ENCODE peak calls at places on chromosomes 13 and 19, in five cellular contexts. C, O, Q, G and U are unnamed samples.

GRCh38 chr19:29626386-29626785 is 20.3 kb downstream of the POP4 start:
- DNase-seq in C (no peak), O (no peak), Q (no peak), G (no peak), U (no peak)

GRCh38 chr13:20195846-20196245 is 3.1 kb upstream of the GJB2 start:
- DNase-seq in C (no peak), O (no peak), Q (no peak), G (no peak), U (no peak)

GRCh38 chr19:33677745-33678426 is 56.1 kb downstream of the CHST8 start:
- DNase-seq in C (no peak), O (peak; percentile 19), Q (peak; percentile 23), G (peak; percentile 56), U (peak; percentile 78)

GRCh38 chr13:38636756-38637155 is 50.1 kb upstream of the FREM2 start:
- DNase-seq in C (no peak), O (peak; percentile 27), Q (no peak), G (no peak), U (no peak)

GRCh38 chr19:20423381-20424207 is 142.0 kb downstream of the ZNF737 start:
- DNase-seq in C (peak; percentile 7), O (peak; percentile 87), Q (peak; percentile 31), G (peak; percentile 34), U (no peak)

GRCh38 chr13:111967572-111968201 is 99.3 kb upstream of the SOX1 start:
- DNase-seq in C (no peak), O (no peak), Q (no peak), G (no peak), U (no peak)

GRCh38 chr19:33295621-33296472 is 6.5 kb downstream of the CEBPA start:
- DNase-seq in C (no peak), O (no peak), Q (no peak), G (no peak), U (no peak)

GRCh38 chr13:27489456-27489855 is 39.1 kb upstream of the MTIF3 start:
- DNase-seq in C (no peak), O (no peak), Q (no peak), G (no peak), U (no peak)

GRCh38 chr19:5672708-5673459 is 7.4 kb downstream of the MICOS13 start:
- DNase-seq in C (no peak), O (no peak), Q (no peak), G (no peak), U (no peak)

GRCh38 chr13:108983273-108983672 is 353.9 kb downstream of the MYO16 start:
- DNase-seq in C (no peak), O (no peak), Q (no peak), G (no peak), U (no peak)

GRCh38 chr13:66414196-66414800 is 815.8 kb downstream of the PCDH9 start:
- DNase-seq in C (no peak), O (no peak), Q (no peak), G (no peak), U (no peak)

GRCh38 chr13:35957174-35957867 is 173.9 kb downstream of the DCLK1 start:
- DNase-seq in C (peak; percentile 50), O (no peak), Q (no peak), G (no peak), U (no peak)

GRCh38 chr13:105655046-105655445 is 880.4 kb downstream of the EFNB2 start:
- DNase-seq in C (peak; percentile 74), O (no peak), Q (no peak), G (no peak), U (no peak)

GRCh38 chr19:13830761-13831481 is 35.7 kb downstream of the ZSWIM4 start:
- DNase-seq in C (no peak), O (no peak), Q (no peak), G (no peak), U (no peak)

GRCh38 chr13:103004790-103005307 is 61.4 kb downstream of the SLC10A2 start:
- DNase-seq in C (no peak), O (no peak), Q (no peak), G (no peak), U (no peak)

GRCh38 chr19:45283443-45284033 is 32.5 kb downstream of the MARK4 start:
- DNase-seq in C (no peak), O (no peak), Q (no peak), G (no peak), U (no peak)

GRCh38 chr13:108375772-108376171 is 106.3 kb downstream of the TNFSF13B start:
- DNase-seq in C (no peak), O (no peak), Q (no peak), G (no peak), U (no peak)

GRCh38 chr19:7126132-7126531 is 56.6 kb downstream of the ZNF557 start:
- DNase-seq in C (no peak), O (no peak), Q (no peak), G (no peak), U (no peak)

GRCh38 chr13:98575009-98575866 is 1.7 kb downstream of the STK24 start:
- DNase-seq in C (no peak), O (peak; percentile 45), Q (no peak), G (no peak), U (no peak)
- H3K4ac ChIP-seq in C (peak overlapping the region; percentile 83), O (no peak overlapping the region), Q (no peak overlapping the region), G (no peak overlapping the region), U (no peak overlapping the region)

DNA sequence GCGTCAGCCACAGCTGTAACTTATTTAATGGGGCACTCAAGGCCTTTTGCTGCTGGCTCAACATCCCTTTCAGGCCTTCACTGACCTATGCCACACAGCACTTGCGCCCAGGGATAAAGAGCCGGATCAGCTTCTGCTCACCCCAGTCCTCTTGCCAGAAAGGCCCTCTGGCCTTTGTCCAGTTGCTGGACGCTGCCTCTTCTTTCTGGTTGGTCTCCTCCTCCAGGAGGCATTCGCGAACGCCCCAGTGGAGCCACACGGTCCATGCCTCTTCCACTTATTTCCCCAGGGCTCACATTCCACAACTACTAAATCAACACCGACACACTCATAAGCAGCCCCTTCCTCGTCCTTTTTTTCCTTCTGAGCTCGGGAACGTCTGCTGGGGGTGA is 3.7 kb upstream of the ZNF329 start:
- DNase-seq in C (peak; percentile 24), O (peak; percentile 76), Q (no peak), G (peak; percentile 49), U (no peak)
- H3K4ac ChIP-seq in C (peak overlapping the region; percentile 50), O (peak overlapping the region; percentile 58), Q (no peak overlapping the region), G (no peak overlapping the region), U (no peak overlapping the region)

GRCh38 chr19:19171821-19172532 is 1.9 kb upstream of the MEF2B start:
- DNase-seq in C (peak; percentile 78), O (no peak), Q (no peak), G (no peak), U (no peak)
- H3K4ac ChIP-seq in C (peak overlapping the region; percentile 98), O (no peak overlapping the region), Q (no peak overlapping the region), G (no peak overlapping the region), U (no peak overlapping the region)

GRCh38 chr13:46556380-46556779 is 3.4 kb downstream of the LRCH1 start:
- DNase-seq in C (no peak), O (no peak), Q (no peak), G (no peak), U (no peak)
- H3K4ac ChIP-seq in C (no peak overlapping the region), O (no peak overlapping the region), Q (no peak overlapping the region), G (no peak overlapping the region), U (no peak overlapping the region)